ENCODE peak calls at places on chromosomes 16 and 17, in seven cellular contexts. F, J, O, E, W, A and Q are unnamed samples.

GRCh38 chr16:89584768-89585549 is 9.4 kb downstream of the CPNE7 start:
- DNase-seq in O (no peak), W (no peak), F (no peak), A (no peak), E (no peak), J (no peak), Q (peak)

GRCh38 chr16:4067262-4068001 is 48.8 kb downstream of the ADCY9 start:
- DNase-seq in E (no peak), J (peak), O (no peak), F (no peak), A (no peak), W (no peak), Q (no peak)

GRCh38 chr17:21029515-21029914 is 13.3 kb downstream of the USP22 start:
- DNase-seq in O (no peak), E (no peak), F (no peak), W (no peak), J (no peak), A (no peak), Q (no peak)

GRCh38 chr17:40018211-40019121 is 3.2 kb downstream of the CSF3 start:
- DNase-seq in J (no peak), O (no peak), F (no peak), W (peak), A (peak), E (no peak), Q (no peak)

GRCh38 chr16:17396762-17397498 is 73.8 kb downstream of the XYLT1 start:
- DNase-seq in F (no peak), O (peak), A (no peak), W (peak), J (peak), E (no peak), Q (peak)

GRCh38 chr17:45282683-45283644 is 21.1 kb upstream of the SPATA32 start:
- DNase-seq in E (no peak), J (no peak), O (no peak), F (no peak), A (peak), W (peak), Q (no peak)

GRCh38 chr17:64938925-64939474 is 19.7 kb upstream of the LRRC37A3 start:
- DNase-seq in J (peak), O (peak), A (peak), W (peak), E (no peak), F (no peak), Q (peak)

GRCh38 chr17:54085020-54085419 is 262.3 kb downstream of the KIF2B start:
- DNase-seq in A (no peak), W (no peak), E (no peak), J (no peak), F (no peak), O (no peak), Q (no peak)

GRCh38 chr16:79069118-79069517 is 531.4 kb downstream of the MAF start:
- DNase-seq in E (no peak), J (no peak), O (no peak), W (no peak), A (no peak), F (no peak), Q (no peak)

GRCh38 chr17:41635121-41636097 is 11.0 kb upstream of the KRT17 start:
- DNase-seq in W (peak), F (no peak), O (peak), E (no peak), A (peak), J (peak), Q (no peak)

GRCh38 chr17:63082952-63083351 is 116.9 kb downstream of the TANC2 start:
- DNase-seq in F (no peak), J (no peak), W (no peak), A (no peak), O (no peak), E (no peak), Q (no peak)

GRCh38 chr16:23504076-23504452 is 6.2 kb downstream of the GGA2 start:
- DNase-seq in O (no peak), F (no peak), A (peak), W (peak), J (no peak), E (no peak), Q (no peak)

GRCh38 chr17:73799781-73800627 is 155.8 kb upstream of the SDK2 start:
- DNase-seq in E (no peak), A (no peak), J (no peak), W (no peak), O (no peak), F (no peak), Q (no peak)

GRCh38 chr16:55513616-55514015 is 4.7 kb downstream of the LPCAT2 start:
- DNase-seq in O (peak), E (no peak), W (no peak), F (no peak), J (no peak), A (no peak), Q (no peak)

GRCh38 chr16:82694239-82694874 is 67.6 kb downstream of the CDH13 start:
- DNase-seq in J (peak), A (no peak), W (no peak), E (no peak), F (no peak), O (no peak), Q (no peak)

GRCh38 chr16:50881331-50881830 is 139.5 kb downstream of the CYLD start:
- DNase-seq in O (no peak), F (no peak), E (no peak), A (no peak), J (no peak), W (no peak), Q (no peak)

GRCh38 chr17:35166526-35166925 is 18.9 kb downstream of the UNC45B start:
- DNase-seq in W (no peak), E (no peak), J (no peak), F (no peak), O (no peak), A (no peak), Q (no peak)

GRCh38 chr16:69522732-69523404 is 42.9 kb upstream of the NFAT5 start:
- DNase-seq in A (no peak), J (no peak), E (no peak), F (no peak), O (peak), W (no peak), Q (no peak)

GRCh38 chr17:69287168-69287567 is 39.8 kb downstream of the ABCA5 start:
- DNase-seq in A (no peak), W (no peak), O (no peak), J (no peak), E (no peak), F (no peak), Q (no peak)

GRCh38 chr17:73802314-73802713 is 158.1 kb upstream of the SDK2 start:
- DNase-seq in O (no peak), A (no peak), F (no peak), W (no peak), E (no peak), J (no peak), Q (no peak)

GRCh38 chr17:14299261-14300093 is 1.4 kb upstream of the HS3ST3B1 start:
- DNase-seq in W (peak), O (no peak), A (peak), F (no peak), J (no peak), E (no peak), Q (no peak)

GRCh38 chr16:85080923-85081498 is 31.3 kb downstream of the CIBAR2 start:
- DNase-seq in A (no peak), O (no peak), F (no peak), E (no peak), W (no peak), J (no peak), Q (no peak)

GRCh38 chr17:73753751-73754496 is 109.7 kb upstream of the SDK2 start:
- DNase-seq in A (no peak), W (no peak), O (no peak), F (no peak), J (no peak), E (no peak), Q (no peak)

GRCh38 chr16:25366078-25366477 is 108.4 kb upstream of the ZKSCAN2 start:
- DNase-seq in J (no peak), F (no peak), A (no peak), O (peak), W (no peak), E (no peak), Q (no peak)

GRCh38 chr17:40598021-40598927 is 33.0 kb upstream of the CCR7 start:
- DNase-seq in O (no peak), A (no peak), F (no peak), J (no peak), W (no peak), E (no peak), Q (no peak)

GRCh38 chr16:27480761-27481160 is 69.0 kb downstream of the GTF3C1 start:
- DNase-seq in O (no peak), F (no peak), E (no peak), A (no peak), J (no peak), W (no peak), Q (no peak)

GRCh38 chr17:17313350-17313991 is 10.3 kb downstream of the NT5M start:
- DNase-seq in J (no peak), F (no peak), W (no peak), E (no peak), A (peak), O (peak), Q (peak)

GRCh38 chr17:42325026-42325425 is 36.7 kb downstream of the STAT5A start:
- DNase-seq in F (no peak), J (peak), O (peak), W (no peak), E (no peak), A (peak), Q (no peak)

GRCh38 chr16:70694088-70694487 is 8.2 kb upstream of the MTSS2 start:
- DNase-seq in W (no peak), J (peak), F (no peak), O (peak), A (no peak), E (no peak), Q (no peak)

GRCh38 chr17:77353684-77354419 is 213.1 kb downstream of the SEC14L1 start:
- DNase-seq in W (no peak), J (no peak), O (no peak), F (no peak), E (no peak), A (no peak), Q (no peak)

GRCh38 chr16:15970202-15970601 is 20.8 kb downstream of the ABCC1 start:
- DNase-seq in J (no peak), O (peak), F (no peak), A (no peak), W (no peak), E (no peak), Q (no peak)

GRCh38 chr16:66378739-66379570 is 12.5 kb downstream of the CDH5 start:
- DNase-seq in O (no peak), E (no peak), F (no peak), W (no peak), J (no peak), A (no peak), Q (no peak)